ENCODE peak calls at places on chromosome 17, in nine cellular contexts. One of them, this sample, is unnamed.

GRCh38 chr17:31491794-31492171 is 100.3 kb downstream of the RAB11FIP4 start:
- DNase-seq in AML-193: no peak
- DNase-seq in AG10803: no peak
- DNase-seq in mesendoderm: no peak
- DNase-seq in T follicular helper cell: no peak
- DNase-seq in IMR-90: no peak
- DNase-seq in activated naive CD4-positive, alpha-beta T cell treated with Interleukin-2 at 50 U/mL for 16 hours: no peak
- DNase-seq in activated gamma-delta T cell: no peak
- DNase-seq in stomach: no peak
- DNase-seq in this sample: peak

GRCh38 chr17:44552361-44552760 is 4.9 kb upstream of the FZD2 start:
- DNase-seq in AML-193: no peak
- DNase-seq in AG10803: no peak
- DNase-seq in mesendoderm: no peak
- DNase-seq in T follicular helper cell: no peak
- DNase-seq in IMR-90: no peak
- DNase-seq in activated naive CD4-positive, alpha-beta T cell treated with Interleukin-2 at 50 U/mL for 16 hours: no peak
- DNase-seq in activated gamma-delta T cell: no peak
- DNase-seq in stomach: peak
- DNase-seq in this sample: no peak

GRCh38 chr17:80455328-80455710 is 21.1 kb downstream of the NPTX1 start:
- DNase-seq in AML-193: peak
- DNase-seq in AG10803: no peak
- DNase-seq in mesendoderm: peak
- DNase-seq in T follicular helper cell: no peak
- DNase-seq in IMR-90: peak
- DNase-seq in activated naive CD4-positive, alpha-beta T cell treated with Interleukin-2 at 50 U/mL for 16 hours: peak
- DNase-seq in activated gamma-delta T cell: peak
- DNase-seq in stomach: peak
- DNase-seq in this sample: no peak

GRCh38 chr17:77372444-77373297 is 231.9 kb downstream of the SEC14L1 start:
- DNase-seq in AML-193: peak
- DNase-seq in AG10803: peak
- DNase-seq in mesendoderm: peak
- DNase-seq in T follicular helper cell: peak
- DNase-seq in IMR-90: peak
- DNase-seq in activated naive CD4-positive, alpha-beta T cell treated with Interleukin-2 at 50 U/mL for 16 hours: peak
- DNase-seq in activated gamma-delta T cell: peak
- DNase-seq in stomach: peak
- DNase-seq in this sample: peak

GRCh38 chr17:78719630-78720298 is 62.3 kb downstream of the CYTH1 start:
- DNase-seq in AML-193: no peak
- DNase-seq in AG10803: no peak
- DNase-seq in mesendoderm: no peak
- DNase-seq in T follicular helper cell: no peak
- DNase-seq in IMR-90: no peak
- DNase-seq in activated naive CD4-positive, alpha-beta T cell treated with Interleukin-2 at 50 U/mL for 16 hours: no peak
- DNase-seq in activated gamma-delta T cell: no peak
- DNase-seq in stomach: no peak
- DNase-seq in this sample: no peak

GRCh38 chr17:4130715-4131114 is 12.1 kb downstream of the ZZEF1 start:
- DNase-seq in AML-193: no peak
- DNase-seq in AG10803: peak
- DNase-seq in mesendoderm: no peak
- DNase-seq in T follicular helper cell: no peak
- DNase-seq in IMR-90: peak
- DNase-seq in activated naive CD4-positive, alpha-beta T cell treated with Interleukin-2 at 50 U/mL for 16 hours: no peak
- DNase-seq in activated gamma-delta T cell: no peak
- DNase-seq in stomach: no peak
- DNase-seq in this sample: no peak

GRCh38 chr17:28720247-28720996 is 637 bp downstream of the RPL23A start:
- DNase-seq in AML-193: peak
- DNase-seq in AG10803: no peak
- DNase-seq in mesendoderm: peak
- DNase-seq in T follicular helper cell: no peak
- DNase-seq in IMR-90: no peak
- DNase-seq in activated naive CD4-positive, alpha-beta T cell treated with Interleukin-2 at 50 U/mL for 16 hours: peak
- DNase-seq in activated gamma-delta T cell: no peak
- DNase-seq in stomach: no peak
- DNase-seq in this sample: no peak

GRCh38 chr17:20028436-20028835 is 19.3 kb downstream of the SPECC1 start:
- DNase-seq in AML-193: peak
- DNase-seq in AG10803: peak
- DNase-seq in mesendoderm: no peak
- DNase-seq in T follicular helper cell: no peak
- DNase-seq in IMR-90: no peak
- DNase-seq in activated naive CD4-positive, alpha-beta T cell treated with Interleukin-2 at 50 U/mL for 16 hours: no peak
- DNase-seq in activated gamma-delta T cell: no peak
- DNase-seq in stomach: no peak
- DNase-seq in this sample: no peak

GRCh38 chr17:7352910-7353635 is 1.1 kb downstream of the KCTD11 start:
- DNase-seq in AML-193: no peak
- DNase-seq in AG10803: no peak
- DNase-seq in mesendoderm: no peak
- DNase-seq in T follicular helper cell: no peak
- DNase-seq in IMR-90: no peak
- DNase-seq in activated naive CD4-positive, alpha-beta T cell treated with Interleukin-2 at 50 U/mL for 16 hours: no peak
- DNase-seq in activated gamma-delta T cell: no peak
- DNase-seq in stomach: no peak
- DNase-seq in this sample: no peak

GRCh38 chr17:75832652-75833400 is 11.4 kb downstream of the UNC13D start:
- DNase-seq in AML-193: no peak
- DNase-seq in AG10803: no peak
- DNase-seq in mesendoderm: peak
- DNase-seq in T follicular helper cell: no peak
- DNase-seq in IMR-90: no peak
- DNase-seq in activated naive CD4-positive, alpha-beta T cell treated with Interleukin-2 at 50 U/mL for 16 hours: peak
- DNase-seq in activated gamma-delta T cell: no peak
- DNase-seq in stomach: no peak
- DNase-seq in this sample: no peak

This sample was measured in myocyte.